ENCODE peak calls at places on chromosomes 7 and 10, in seven cellular contexts. S is ascending aorta, A is neural progenitor cell, P is body of pancreas, Q is mammary epithelial cell, F is HCT116, W is hepatocyte. H is an unnamed sample.

GRCh38 chr7:29410981-29411380 is 152.7 kb upstream of the PRR15 start:
- DNase-seq in P (no peak), A (no peak), W (no peak), F (no peak), Q (no peak), S (no peak), H (no peak)

GRCh38 chr7:18570890-18571478 is 75.4 kb downstream of the HDAC9 start:
- DNase-seq in S (no peak), Q (peak; percentile 22), P (no peak), A (peak; percentile 21), F (peak; percentile 31), W (peak; percentile 40), H (no peak)

GRCh38 chr7:138886501-138886917 is 88.5 kb upstream of the ATP6V0A4 start:
- DNase-seq in A (peak; percentile 39), S (no peak), Q (peak; percentile 40), F (peak; percentile 56), W (peak; percentile 76), P (peak; percentile 35), H (peak; percentile 16)

GRCh38 chr10:78318305-78318704 is 284.6 kb downstream of the RPS24 start:
- DNase-seq in F (no peak), W (no peak), Q (no peak), P (no peak), A (no peak), S (peak; percentile 30), H (no peak)

GRCh38 chr7:45402480-45403218 is 171.5 kb upstream of the ADCY1 start:
- DNase-seq in W (no peak), Q (peak; percentile 78), P (no peak), F (no peak), S (no peak), A (no peak), H (peak; percentile 40)

GRCh38 chr10:34721201-34721840 is 93.8 kb downstream of the PARD3 start:
- DNase-seq in A (no peak), S (no peak), Q (peak; percentile 81), W (no peak), P (no peak), F (no peak), H (peak; percentile 80)

GRCh38 chr7:75599244-75599771 is 107.2 kb downstream of the SPDYE5 start:
- DNase-seq in S (no peak), Q (no peak), P (no peak), A (peak; percentile 66), F (no peak), W (no peak), H (no peak)

GRCh38 chr7:71165708-71166107 is 33.8 kb downstream of the GALNT17 start:
- DNase-seq in P (no peak), F (no peak), S (no peak), Q (no peak), A (no peak), W (no peak), H (no peak)

GRCh38 chr10:442209-442608 is 247.3 kb downstream of the DIP2C start:
- DNase-seq in W (no peak), Q (no peak), S (no peak), P (no peak), F (no peak), A (no peak), H (no peak)

GRCh38 chr10:13349776-13350274 is 1.7 kb upstream of the SEPHS1 start:
- DNase-seq in P (peak; percentile 56), S (peak; percentile 78), W (peak; percentile 81), A (peak; percentile 47), F (no peak), Q (peak; percentile 41), H (no peak)

GRCh38 chr10:110977662-110978061 is 58.3 kb downstream of the SHOC2 start:
- DNase-seq in W (no peak), Q (no peak), S (no peak), F (no peak), P (no peak), A (no peak), H (no peak)

GRCh38 chr10:104349623-104350142 is 4.0 kb upstream of the CFAP58 start:
- DNase-seq in S (no peak), W (peak; percentile 78), Q (peak; percentile 94), P (no peak), F (no peak), A (no peak), H (peak; percentile 84)

GRCh38 chr7:1313591-1313990 is 80.9 kb downstream of the UNCX start:
- DNase-seq in F (no peak), W (no peak), S (no peak), Q (no peak), A (no peak), P (no peak), H (no peak)

GRCh38 chr10:118721005-118721876 is 33.5 kb downstream of the CACUL1 start:
- DNase-seq in P (peak; percentile 58), F (peak; percentile 50), W (peak; percentile 60), Q (peak; percentile 31), A (peak; percentile 47), S (peak; percentile 79), H (no peak)

GRCh38 chr10:32141018-32141807 is 85.0 kb upstream of the KIF5B start:
- DNase-seq in A (no peak), F (no peak), P (peak; percentile 35), Q (no peak), S (no peak), W (no peak), H (no peak)

GRCh38 chr7:8434290-8435002 is 1.0 kb downstream of the NXPH1 start:
- DNase-seq in F (no peak), Q (no peak), P (no peak), A (peak; percentile 51), S (no peak), W (no peak), H (no peak)

GRCh38 chr7:158821173-158822021 is 7.9 kb downstream of the ESYT2 start:
- DNase-seq in F (peak; percentile 90), Q (peak; percentile 93), P (no peak), S (no peak), A (no peak), W (peak; percentile 44), H (peak; percentile 76)

GRCh38 chr10:111077715-111078504 is 1.1 kb downstream of the ADRA2A start:
- DNase-seq in Q (no peak), F (no peak), A (peak; percentile 21), S (no peak), W (peak; percentile 12), P (peak; percentile 47), H (no peak)

GRCh38 chr7:155738652-155739537 is 73.4 kb downstream of the SHH start:
- DNase-seq in A (peak; percentile 68), P (peak; percentile 79), W (peak; percentile 78), F (peak; percentile 16), S (peak; percentile 79), Q (peak; percentile 60), H (peak; percentile 15)

GRCh38 chr7:44100458-44101303 is 3.5 kb upstream of the AEBP1 start:
- DNase-seq in F (no peak), A (no peak), S (peak; percentile 85), Q (no peak), W (peak; percentile 59), P (no peak), H (no peak)

GRCh38 chr7:47711776-47712175 is 129.9 kb upstream of the TNS3 start:
- DNase-seq in S (no peak), Q (no peak), W (no peak), F (no peak), P (no peak), A (no peak), H (no peak)
- H3K4me1 ChIP-seq in S (no peaks in the 10 kb centered on the region), Q (no peaks in the 10 kb centered on the region), W (no peaks in the 10 kb centered on the region), F (no peaks in the 10 kb centered on the region), P (no peaks in the 10 kb centered on the region), A (no peaks in the 10 kb centered on the region), H (no peaks in the 10 kb centered on the region)

DNA sequence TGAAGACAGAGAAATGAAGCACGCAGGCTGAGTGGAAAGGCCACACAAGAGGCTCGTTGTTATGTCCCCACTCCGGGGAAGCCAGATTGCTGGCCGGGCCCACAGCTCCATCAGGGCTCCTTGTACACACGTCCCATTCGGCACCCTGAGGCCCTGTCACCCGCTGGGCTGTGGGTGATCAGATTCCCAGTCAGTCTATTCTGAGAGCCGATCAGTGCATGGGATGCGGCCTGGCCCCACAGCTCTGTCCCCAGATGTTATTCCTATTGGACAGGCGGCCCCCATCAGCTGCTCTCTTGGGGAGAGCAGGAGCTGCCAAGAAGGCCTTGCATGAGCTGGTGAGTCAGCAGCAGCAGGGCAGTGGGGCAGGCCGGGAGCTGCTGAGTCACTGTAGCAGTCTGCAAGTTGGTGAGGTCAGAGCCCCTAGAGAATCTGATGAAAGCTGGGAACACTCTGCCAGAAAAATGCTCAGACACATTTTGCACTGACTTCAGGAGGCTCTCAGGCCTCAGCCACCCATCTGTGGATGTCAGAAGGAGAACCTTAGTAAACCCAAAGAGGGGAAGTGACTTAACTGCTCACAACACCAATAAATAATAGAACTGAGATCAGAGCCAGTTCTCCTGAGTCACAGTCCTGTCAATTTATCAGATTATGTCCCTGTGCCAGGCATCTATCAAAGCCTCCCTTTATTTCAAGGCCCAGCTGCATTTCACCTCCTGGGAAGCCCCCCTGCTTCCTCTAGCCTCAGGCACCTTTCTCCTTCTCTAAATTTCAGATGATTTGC is 9.4 kb upstream of the PSAP start:
- DNase-seq in A (peak; percentile 72), S (peak; percentile 99), F (peak; percentile 94), Q (peak; percentile 99), W (peak; percentile 94), P (peak; percentile 93), H (peak; percentile 94)
- H3K27ac ChIP-seq in A (peak overlapping the region; percentile 22), S (peak overlapping the region; percentile 99), F (peak overlapping the region; percentile 73), Q (peak overlapping the region; percentile 91), W (peak overlapping the region; percentile 88), P (peak overlapping the region; percentile 79), H (peak overlapping the region; percentile 68)

GRCh38 chr10:112961609-112962008 is 11.6 kb downstream of the TCF7L2 start:
- DNase-seq in Q (no peak), P (no peak), W (no peak), F (no peak), A (no peak), S (no peak), H (no peak)

GRCh38 chr10:112966191-112966855 is 16.3 kb downstream of the TCF7L2 start:
- DNase-seq in P (no peak), Q (no peak), F (no peak), A (no peak), S (no peak), W (no peak), H (no peak)

GRCh38 chr10:112964482-112964881 is 14.4 kb downstream of the TCF7L2 start:
- DNase-seq in F (no peak), A (no peak), S (no peak), P (no peak), Q (no peak), W (no peak), H (no peak)

GRCh38 chr10:112962343-112962742 is 12.3 kb downstream of the TCF7L2 start:
- DNase-seq in Q (no peak), W (no peak), A (no peak), S (no peak), P (no peak), F (no peak), H (no peak)

GRCh38 chr10:112963835-112964234 is 13.8 kb downstream of the TCF7L2 start:
- DNase-seq in A (no peak), Q (no peak), P (no peak), S (no peak), F (no peak), W (peak; percentile 26), H (no peak)
- H3K4me1 ChIP-seq in A (peaks cover 52% of the 10 kb centered on the region), Q (peaks cover 37% of the 10 kb centered on the region), P (peaks cover 4% of the 10 kb centered on the region), S (peaks cover 23% of the 10 kb centered on the region), F (peaks cover 82% of the 10 kb centered on the region), W (peaks cover 51% of the 10 kb centered on the region), H (peaks cover 9% of the 10 kb centered on the region)

DNA sequence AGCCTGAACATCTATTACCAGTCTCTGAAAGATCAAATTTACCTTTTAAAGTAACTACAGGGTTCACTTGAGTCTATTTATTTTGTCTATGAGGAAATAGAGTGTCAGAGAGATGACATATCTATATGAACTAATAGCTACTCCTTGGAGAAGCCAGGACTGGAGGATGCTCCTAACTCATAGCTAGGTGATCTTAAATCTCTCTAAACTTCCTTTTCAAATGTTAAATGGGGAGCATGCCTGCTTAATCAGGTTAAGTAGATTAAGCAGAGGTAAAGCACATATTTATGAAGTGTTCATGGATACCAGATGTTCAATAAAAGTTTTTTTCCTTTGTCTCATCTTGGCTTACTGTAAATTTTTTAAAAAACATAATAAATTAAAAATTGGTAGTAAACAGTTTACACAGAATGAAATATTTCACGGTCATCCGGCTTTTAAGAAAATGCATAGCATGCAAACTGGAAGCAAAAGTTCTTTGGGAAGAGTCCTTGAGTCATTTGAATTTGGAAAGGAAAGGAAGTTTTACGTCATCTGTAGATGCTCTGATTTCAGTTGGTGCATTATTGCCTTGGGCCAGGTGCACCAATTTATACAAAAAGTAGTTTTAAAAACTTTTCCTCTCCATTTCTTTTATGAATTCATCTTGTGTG is 155.1 kb downstream of the BICC1 start:
- DNase-seq in F (no peak), W (no peak), Q (no peak), P (no peak), A (no peak), S (no peak), H (no peak)
- H3K27ac ChIP-seq in F (no peak overlapping the region), W (peak overlapping the region; percentile 15), Q (no peak overlapping the region), P (no peak overlapping the region), A (no peak overlapping the region), S (no peak overlapping the region), H (no peak overlapping the region)